ENCODE peak calls at places on chromosome 22, in five cellular contexts. J is kidney epithelial cell, W is GM06990, U is AG04449, I is astrocyte. V is an unnamed sample.

GRCh38 chr22:37146507-37147180 is 3.1 kb downstream of the IL2RB start:
- DNase-seq in J (no peak), W (no peak), U (no peak), I (no peak), V (no peak)

GRCh38 chr22:22074634-22075381 is 92.2 kb upstream of the TOP3B start:
- DNase-seq in J (peak; percentile 23), W (no peak), U (no peak), I (no peak), V (peak; percentile 39)

GRCh38 chr22:16807109-16807508 is 18.1 kb downstream of the XKR3 start:
- DNase-seq in J (no peak), W (no peak), U (no peak), I (no peak), V (no peak)

GRCh38 chr22:20781272-20781990 is 7.5 kb downstream of the SERPIND1 start:
- DNase-seq in J (no peak), W (no peak), U (no peak), I (peak; percentile 30), V (no peak)

GRCh38 chr22:23240639-23241389 is 60.5 kb downstream of the BCR start:
- DNase-seq in J (no peak), W (no peak), U (no peak), I (no peak), V (no peak)

GRCh38 chr22:35930933-35931332 is 97.7 kb downstream of the RBFOX2 start:
- DNase-seq in J (peak; percentile 19), W (no peak), U (no peak), I (peak; percentile 59), V (no peak)

GRCh38 chr22:23092217-23092955 is 22.1 kb downstream of the GNAZ start:
- DNase-seq in J (no peak), W (no peak), U (no peak), I (no peak), V (no peak)

GRCh38 chr22:37804502-37804885 is 3.2 kb upstream of the GCAT start:
- DNase-seq in J (no peak), W (no peak), U (no peak), I (no peak), V (no peak)

GRCh38 chr22:24001314-24001713 is 3.9 kb downstream of the GSTT4 start:
- DNase-seq in J (no peak), W (no peak), U (no peak), I (no peak), V (no peak)

GRCh38 chr22:46522743-46523300 is 14.6 kb downstream of the CELSR1 start:
- DNase-seq in J (no peak), W (no peak), U (no peak), I (no peak), V (no peak)

GRCh38 chr22:19932367-19933206 is 9.0 kb upstream of the COMT start:
- DNase-seq in J (no peak), W (no peak), U (no peak), I (no peak), V (no peak)

GRCh38 chr22:40808018-40808841 is 10.9 kb downstream of the SLC25A17 start:
- DNase-seq in J (no peak), W (no peak), U (no peak), I (no peak), V (no peak)

GRCh38 chr22:19139001-19139356 is 5.5 kb downstream of the ESS2 start:
- DNase-seq in J (no peak), W (no peak), U (no peak), I (no peak), V (no peak)

GRCh38 chr22:23497016-23497885 is 82.8 kb downstream of the IGLL1 start:
- DNase-seq in J (no peak), W (no peak), U (no peak), I (no peak), V (no peak)

DNA sequence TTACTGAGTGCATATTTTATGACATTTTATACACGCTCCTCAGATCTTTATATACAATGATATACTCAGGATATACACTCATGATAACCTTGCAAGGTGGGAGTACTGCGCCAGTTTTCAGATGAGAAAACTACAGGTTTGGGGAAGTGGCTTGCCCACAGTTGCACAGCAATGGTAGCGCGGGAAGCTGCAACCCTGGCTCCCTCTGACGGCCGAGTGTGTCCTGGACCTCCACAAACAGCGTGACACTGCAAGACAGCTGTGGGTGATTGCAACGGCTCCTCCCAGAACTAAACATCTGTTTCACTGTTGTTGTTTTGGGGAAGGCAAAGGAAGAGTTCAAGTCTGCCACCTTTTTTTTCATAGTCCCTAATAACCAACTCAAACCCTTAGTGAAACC is 47.0 kb downstream of the PACSIN2 start:
- DNase-seq in J (no peak), W (no peak), U (no peak), I (no peak), V (no peak)
- TF ChIP-seq CTCF in J (no peak), W (no peak), U (peak; percentile 8), I (no peak), V (no peak)

DNA sequence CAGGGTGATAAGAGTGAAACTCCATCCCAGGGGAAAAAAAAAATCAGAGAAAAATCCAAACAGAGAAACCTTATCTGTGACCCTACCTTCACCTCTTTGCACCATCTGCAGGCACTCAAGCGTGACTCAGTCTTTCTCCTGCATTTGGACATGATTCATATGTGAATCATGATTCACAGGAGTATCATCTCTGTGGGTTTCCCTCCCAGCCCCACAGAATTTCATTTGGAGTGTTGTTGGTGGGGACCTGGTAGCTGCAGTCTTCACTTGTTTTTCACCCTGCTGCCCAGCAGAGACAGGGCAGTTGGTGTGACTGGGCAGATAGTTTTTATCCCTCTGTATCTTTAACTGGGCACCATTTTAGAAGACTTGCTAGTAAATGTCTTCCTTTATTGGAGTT is 75.7 kb downstream of the DEPDC5 start:
- DNase-seq in J (peak; percentile 72), W (peak; percentile 24), U (peak; percentile 60), I (peak; percentile 95), V (peak; percentile 16)
- H3K4me3 ChIP-seq in J (no peak overlapping the region), W (no peak overlapping the region), U (no peak overlapping the region), I (peak overlapping the region; percentile 12), V (no peak overlapping the region)

DNA sequence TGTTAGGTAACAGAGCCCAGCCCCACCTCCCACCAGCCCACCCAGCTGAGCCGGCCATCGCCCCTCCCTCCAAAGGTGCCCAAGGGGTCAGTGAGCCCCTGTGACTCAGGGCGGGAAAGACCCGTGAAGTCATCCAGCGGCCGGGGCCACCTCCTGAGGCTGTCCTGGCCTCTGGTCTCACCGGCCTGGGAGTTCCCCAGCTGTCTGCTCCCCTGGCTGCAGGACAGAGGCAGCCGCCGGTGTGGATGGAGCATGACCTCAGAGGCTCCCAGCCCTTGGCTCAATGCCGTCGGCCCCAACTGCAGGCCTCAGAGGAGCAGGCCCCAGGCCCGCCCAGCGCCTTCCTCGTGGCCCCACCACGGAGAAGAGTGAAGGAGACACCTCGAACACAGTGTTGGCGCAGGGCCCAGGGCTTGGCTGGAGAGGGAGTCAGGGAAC is 28.7 kb downstream of the RPL3 start:
- DNase-seq in J (peak; percentile 86), W (no peak), U (no peak), I (peak; percentile 50), V (no peak)
- TF ChIP-seq CTCF in J (no peak), W (no peak), U (no peak), I (no peak), V (no peak)

DNA sequence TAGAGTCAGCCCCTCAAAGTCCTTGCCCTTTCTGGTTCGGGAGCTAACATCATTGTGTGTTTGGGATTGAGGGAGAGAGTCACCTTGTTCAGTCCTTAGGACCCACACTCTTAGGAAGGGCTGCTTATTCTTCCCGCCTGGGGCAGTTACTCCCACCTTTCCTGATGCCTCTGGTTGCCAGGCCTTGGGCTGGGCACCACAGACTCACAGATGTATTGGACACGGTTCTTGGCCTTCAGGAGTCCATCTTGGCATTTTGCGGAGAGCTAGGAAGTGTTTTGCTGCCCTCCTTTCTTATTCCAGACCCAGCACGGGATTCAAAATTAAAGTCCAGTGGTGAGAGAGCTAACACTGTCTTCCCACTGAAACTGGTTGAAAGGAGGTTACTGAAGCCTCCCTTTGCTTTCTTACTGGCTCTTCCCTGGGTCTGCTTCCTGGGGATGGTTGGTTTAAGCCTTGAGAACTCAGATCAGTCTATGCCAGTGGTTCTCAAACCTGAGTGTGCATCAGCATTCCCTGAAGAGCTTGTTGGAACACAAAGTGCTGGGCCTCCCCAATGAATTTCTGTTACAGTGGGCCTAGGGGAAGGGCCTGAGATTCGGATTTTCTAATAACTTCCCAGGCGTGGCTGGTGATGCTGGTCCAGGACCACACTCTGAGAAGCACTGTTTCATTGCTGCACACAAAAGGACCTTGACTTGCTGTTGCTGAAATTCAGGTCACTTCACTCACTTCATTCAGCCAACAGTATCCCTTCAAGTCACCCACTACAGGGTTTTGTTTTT is 1.4 kb downstream of the OSBP2 start:
- DNase-seq in J (no peak), W (no peak), U (no peak), I (no peak), V (no peak)
- H3K4me3 ChIP-seq in J (no peak overlapping the region), W (no peak overlapping the region), U (no peak overlapping the region), I (no peak overlapping the region), V (no peak overlapping the region)

DNA sequence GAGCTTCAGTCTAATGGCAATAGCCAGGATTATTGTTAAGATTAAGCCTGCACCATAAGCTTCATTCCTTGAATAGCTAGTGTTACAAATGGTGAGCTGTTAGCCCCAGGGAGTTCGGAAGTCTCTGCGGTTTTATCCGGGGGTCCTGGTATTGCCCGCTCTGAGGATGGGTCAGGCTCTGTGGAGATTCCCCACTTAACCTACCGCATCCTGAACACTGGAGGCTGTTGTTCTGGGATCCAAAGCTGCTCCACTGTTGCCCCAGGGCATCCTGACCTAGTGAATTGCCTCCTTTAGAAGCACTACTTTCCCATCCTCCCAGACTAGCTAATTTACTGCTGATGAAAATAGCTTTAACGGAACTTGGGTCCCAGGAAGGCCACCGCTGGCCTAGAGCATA is 14.5 kb upstream of the PEX26 start:
- DNase-seq in J (no peak), W (no peak), U (no peak), I (no peak), V (no peak)
- TF ChIP-seq CTCF in J (no peak), W (no peak), U (no peak), I (no peak), V (no peak)

GRCh38 chr22:31139066-31139465 is 1.2 kb downstream of the PLA2G3 start:
- DNase-seq in J (no peak), W (no peak), U (no peak), I (no peak), V (no peak)
- H3K4me3 ChIP-seq in J (no peak overlapping the region), W (no peak overlapping the region), U (no peak overlapping the region), I (no peak overlapping the region), V (no peak overlapping the region)

V was measured in epithelial cell of proximal tubule.